ENCODE peak calls at places on chromosomes 3 and 15, in ten cellular contexts. W is HL-60, H is mammary epithelial cell, B is GM20000, G is tibial artery, U is cardiac muscle cell, S is AG10803, C is SK-N-SH, D is fibroblast of pulmonary artery, R is ovary. O is an unnamed sample.
A peak's percentile ranks its signal among the peaks of the same experiment; 100 is the strongest.

GRCh38 chr3:58217209-58217811 is 6.5 kb upstream of the DNASE1L3 start:
- DNase-seq in D (peak; percentile 69), C (peak; percentile 72), B (peak; percentile 52), H (peak; percentile 95), U (peak; percentile 64), G (peak; percentile 85), W (peak; percentile 50), S (peak; percentile 60), R (peak; percentile 61), O (peak; percentile 45)

GRCh38 chr3:50542177-50543034 is 25.1 kb downstream of the C3orf18 start:
- DNase-seq in C (peak; percentile 89), B (peak; percentile 80), W (no peak), R (peak; percentile 82), H (peak; percentile 44), U (peak; percentile 80), G (peak; percentile 80), S (peak; percentile 46), D (peak; percentile 67), O (peak; percentile 87)

GRCh38 chr3:38039899-38040261 is 872 bp downstream of the DLEC1 start:
- DNase-seq in R (no peak), W (no peak), H (no peak), C (no peak), U (no peak), G (peak; percentile 83), S (peak; percentile 44), B (peak; percentile 64), D (peak; percentile 41), O (peak; percentile 66)

GRCh38 chr3:13021141-13021933 is 51.9 kb downstream of the IQSEC1 start:
- DNase-seq in W (no peak), S (no peak), B (peak; percentile 66), G (peak; percentile 64), C (peak; percentile 65), U (no peak), R (no peak), D (no peak), H (no peak), O (peak; percentile 72)

GRCh38 chr3:156218353-156218744 is 98.0 kb downstream of the KCNAB1 start:
- DNase-seq in H (peak; percentile 60), S (no peak), G (no peak), W (no peak), U (no peak), R (no peak), B (no peak), C (no peak), D (no peak), O (no peak)

GRCh38 chr3:20648921-20649381 is 462.9 kb upstream of the SGO1 start:
- DNase-seq in S (peak; percentile 87), H (no peak), U (no peak), W (no peak), R (no peak), D (peak; percentile 62), B (no peak), C (no peak), G (no peak), O (no peak)

GRCh38 chr15:78421241-78421994 is 16.6 kb upstream of the IREB2 start:
- DNase-seq in H (no peak), U (no peak), G (no peak), B (no peak), S (peak; percentile 66), W (no peak), R (no peak), D (no peak), C (no peak), O (no peak)

GRCh38 chr15:77122576-77122975 is 51.7 kb upstream of the TSPAN3 start:
- DNase-seq in W (no peak), S (no peak), B (peak; percentile 16), U (no peak), G (no peak), C (no peak), D (no peak), R (no peak), H (no peak), O (no peak)

GRCh38 chr3:161851941-161852566 is 355.4 kb downstream of the OTOL1 start:
- DNase-seq in G (no peak), H (peak; percentile 29), R (no peak), D (peak; percentile 68), W (no peak), U (peak; percentile 48), S (peak; percentile 27), B (peak; percentile 41), C (peak; percentile 22), O (peak; percentile 31)

GRCh38 chr3:126523745-126524428 is at the start of gene CHST13:
- DNase-seq in B (no peak), C (peak; percentile 91), U (peak; percentile 89), R (peak; percentile 48), G (peak; percentile 67), H (peak; percentile 49), W (no peak), S (peak; percentile 33), D (peak; percentile 30), O (no peak)

GRCh38 chr15:75455424-75455981 is 4.0 kb upstream of the SIN3A start:
- DNase-seq in U (peak; percentile 91), W (no peak), C (peak; percentile 90), R (peak; percentile 93), D (peak; percentile 74), G (peak; percentile 94), S (peak; percentile 75), H (peak; percentile 80), B (peak; percentile 88), O (peak; percentile 90)

GRCh38 chr15:75456710-75457109 is 5.2 kb upstream of the SIN3A start:
- DNase-seq in S (peak; percentile 30), D (peak; percentile 14), C (no peak), G (peak; percentile 41), B (no peak), U (no peak), R (no peak), W (no peak), H (no peak), O (no peak)

GRCh38 chr15:75453703-75454470 is 2.4 kb upstream of the SIN3A start:
- DNase-seq in W (peak; percentile 99), G (peak; percentile 99), C (peak; percentile 91), H (peak; percentile 100), B (peak; percentile 97), D (peak; percentile 100), U (peak; percentile 99), S (peak; percentile 100), R (peak; percentile 99), O (peak; percentile 93)

GRCh38 chr15:75454471-75455418 is 3.3 kb upstream of the SIN3A start:
- DNase-seq in H (peak; percentile 66), C (peak; percentile 66), S (peak; percentile 71), U (peak; percentile 83), D (peak; percentile 6), B (peak; percentile 80), R (no peak), W (peak; percentile 49), G (no peak), O (peak; percentile 78)

GRCh38 chr15:75455982-75456531 is 4.6 kb upstream of the SIN3A start:
- DNase-seq in G (peak; percentile 81), W (peak; percentile 73), D (peak; percentile 53), H (peak; percentile 71), C (no peak), B (peak; percentile 55), R (no peak), U (peak; percentile 58), S (peak; percentile 49), O (peak; percentile 56)
- TF ChIP-seq CTCF in G (no peak), W (no peak), D (no peak), H (no peak), C (no peak), B (no peak), R (peak; percentile 4), U (no peak), S (no peak), O (no peak)

DNA sequence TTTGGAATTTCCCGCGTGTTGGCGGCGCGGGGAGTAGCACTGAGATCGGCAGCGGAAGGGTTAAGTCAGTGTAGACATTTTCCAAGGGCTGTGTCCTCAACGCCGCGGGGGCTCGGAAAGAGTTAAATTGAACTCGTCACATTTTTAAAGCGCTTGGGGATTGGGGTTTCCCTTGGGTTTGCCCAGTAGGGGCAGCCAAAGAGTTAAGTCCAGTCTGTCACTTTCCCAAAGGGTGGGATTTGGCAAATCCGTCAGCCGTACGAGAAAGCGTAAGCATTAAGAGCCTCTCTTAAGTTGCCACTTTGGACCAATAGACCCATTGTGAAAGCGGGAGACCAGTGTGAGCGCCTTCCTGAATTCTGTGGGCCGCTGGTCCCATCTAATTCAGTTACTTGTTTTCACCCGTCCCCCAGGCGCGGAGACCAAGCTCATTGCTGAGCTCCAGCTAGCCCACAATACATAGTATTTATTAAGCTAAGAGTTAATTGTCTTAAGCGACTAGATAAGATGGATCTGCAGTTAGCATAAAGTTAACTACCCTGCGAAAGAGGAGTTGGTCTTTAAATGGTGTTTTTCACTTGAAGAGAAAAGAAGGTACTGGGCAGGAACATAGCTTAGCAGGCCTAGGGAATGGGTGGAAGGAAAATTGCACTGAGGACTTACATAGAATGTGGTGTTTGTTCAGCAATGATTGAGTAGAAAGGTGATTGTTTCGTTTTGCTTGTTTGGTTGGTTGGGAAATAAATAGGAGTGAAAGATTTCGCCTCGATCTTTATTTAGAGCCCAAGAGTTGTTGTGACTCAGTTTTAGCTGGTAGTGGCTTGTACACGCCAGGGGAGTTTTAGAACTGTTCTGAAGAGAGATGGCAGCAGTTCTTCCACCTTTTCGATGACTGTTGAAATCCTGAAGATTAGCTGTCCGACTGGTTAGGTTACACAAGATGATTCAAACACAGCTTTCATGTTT is 932 bp downstream of the ARL8B start:
- DNase-seq in R (no peak), W (no peak), H (peak; percentile 96), B (peak; percentile 46), C (peak; percentile 62), U (peak; percentile 66), G (peak; percentile 70), S (peak; percentile 76), D (peak; percentile 82), O (no peak)
- TF ChIP-seq CTCF in R (no peak), W (no peak), H (peak; percentile 28), B (no peak), C (no peak), U (no peak), G (no peak), S (peak; percentile 4), D (no peak), O (no peak)

GRCh38 chr3:66149269-66149668 is 71.5 kb upstream of the SLC25A26 start:
- DNase-seq in G (no peak), D (no peak), U (no peak), R (no peak), C (no peak), H (no peak), B (no peak), S (no peak), W (no peak), O (no peak)
- TF ChIP-seq CTCF in G (no peak), D (peak; percentile 4), U (no peak), R (no peak), C (no peak), H (no peak), B (no peak), S (no peak), W (no peak), O (no peak)

DNA sequence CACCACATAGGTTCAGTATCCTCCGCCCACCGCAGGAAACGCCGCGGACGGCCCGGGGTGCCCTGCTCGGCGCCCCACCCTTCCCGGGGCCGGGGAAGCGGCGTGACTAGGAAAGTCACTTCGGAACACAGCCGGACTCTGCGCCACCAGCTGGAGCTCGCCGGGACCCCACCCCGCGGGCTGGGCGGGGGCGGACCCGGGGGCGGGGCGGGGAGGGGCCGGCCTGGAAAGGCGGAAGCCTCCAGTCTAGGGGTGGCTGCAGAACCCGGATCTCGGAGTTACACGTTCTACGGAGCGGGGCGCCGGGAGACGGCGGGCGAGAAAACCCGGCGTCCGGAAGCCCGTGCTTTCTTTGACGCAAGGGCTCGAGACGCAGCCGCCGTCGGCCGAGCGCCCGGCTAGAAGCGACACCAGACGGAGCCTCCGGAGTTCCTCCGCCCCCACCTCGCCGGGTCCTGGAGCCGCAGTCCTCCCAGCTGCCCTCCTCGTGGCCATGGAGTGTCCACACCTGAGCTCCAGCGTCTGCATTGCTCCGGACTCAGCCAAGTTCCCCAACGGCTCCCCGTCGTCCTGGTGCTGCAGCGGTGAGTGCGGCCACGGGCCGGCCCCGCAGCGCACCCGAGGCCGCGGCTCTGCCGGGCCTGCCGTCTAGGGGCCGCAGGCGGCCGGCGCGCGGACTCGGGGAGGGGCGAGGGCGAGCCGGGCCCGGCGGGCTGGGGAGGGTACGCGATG is at the start of gene USP3:
- DNase-seq in C (peak; percentile 98), W (peak; percentile 90), R (peak; percentile 96), G (peak; percentile 98), B (peak; percentile 94), H (peak; percentile 95), S (peak; percentile 96), D (peak; percentile 97), U (peak; percentile 95), O (peak; percentile 91)
- TF ChIP-seq CTCF in C (no peak), W (no peak), R (peak; percentile 64), G (peak; percentile 35), B (no peak), H (no peak), S (no peak), D (no peak), U (no peak), O (peak; percentile 29)